ENCODE peak calls at places on chromosomes 5 and 9, in five cellular contexts. One of them, this sample, is unnamed.
A peak's percentile ranks its signal among the peaks of the same experiment; 100 is the strongest.

GRCh38 chr5:14204785-14205321 is 61.7 kb downstream of the TRIO start:
- DNase-seq in left lung: no peak
- DNase-seq in dorsolateral prefrontal cortex: no peak
- DNase-seq in A549: peak; percentile 49
- DNase-seq in IMR-90: peak; percentile 82
- DNase-seq in this sample: no peak

GRCh38 chr9:504921-505821 is 290.5 kb downstream of the DOCK8 start:
- DNase-seq in left lung: peak; percentile 85
- DNase-seq in dorsolateral prefrontal cortex: peak; percentile 13
- DNase-seq in A549: peak; percentile 47
- DNase-seq in IMR-90: no peak
- DNase-seq in this sample: peak; percentile 3

GRCh38 chr9:133280387-133280786 is 5.4 kb upstream of the ABO start:
- DNase-seq in left lung: no peak
- DNase-seq in dorsolateral prefrontal cortex: no peak
- DNase-seq in A549: no peak
- DNase-seq in IMR-90: no peak
- DNase-seq in this sample: no peak

GRCh38 chr5:179114756-179115155 is 54.6 kb downstream of the ZNF354C start:
- DNase-seq in left lung: no peak
- DNase-seq in dorsolateral prefrontal cortex: no peak
- DNase-seq in A549: no peak
- DNase-seq in IMR-90: no peak
- DNase-seq in this sample: no peak

GRCh38 chr9:74771262-74771585 is 116.5 kb downstream of the TRPM6 start:
- DNase-seq in left lung: no peak
- DNase-seq in dorsolateral prefrontal cortex: no peak
- DNase-seq in A549: no peak
- DNase-seq in IMR-90: no peak
- DNase-seq in this sample: no peak

GRCh38 chr5:132423443-132423898 is 54.0 kb downstream of the SLC22A5 start:
- DNase-seq in left lung: no peak
- DNase-seq in dorsolateral prefrontal cortex: no peak
- DNase-seq in A549: no peak
- DNase-seq in IMR-90: no peak
- DNase-seq in this sample: no peak

GRCh38 chr5:54785729-54786548 is 199.5 kb downstream of the ESM1 start:
- DNase-seq in left lung: peak; percentile 47
- DNase-seq in dorsolateral prefrontal cortex: peak; percentile 84
- DNase-seq in A549: no peak
- DNase-seq in IMR-90: peak; percentile 21
- DNase-seq in this sample: no peak

GRCh38 chr5:147460380-147460779 is 49.5 kb downstream of the DPYSL3 start:
- DNase-seq in left lung: no peak
- DNase-seq in dorsolateral prefrontal cortex: no peak
- DNase-seq in A549: no peak
- DNase-seq in IMR-90: no peak
- DNase-seq in this sample: no peak

GRCh38 chr9:68981825-68982224 is 32.1 kb downstream of the PRKACG start:
- DNase-seq in left lung: no peak
- DNase-seq in dorsolateral prefrontal cortex: no peak
- DNase-seq in A549: no peak
- DNase-seq in IMR-90: no peak
- DNase-seq in this sample: no peak

GRCh38 chr9:38024036-38024681 is 44.9 kb downstream of the SHB start:
- DNase-seq in left lung: no peak
- DNase-seq in dorsolateral prefrontal cortex: no peak
- DNase-seq in A549: no peak
- DNase-seq in IMR-90: peak; percentile 94
- DNase-seq in this sample: no peak

GRCh38 chr9:38026840-38027527 is 42.0 kb downstream of the SHB start:
- DNase-seq in left lung: no peak
- DNase-seq in dorsolateral prefrontal cortex: no peak
- DNase-seq in A549: no peak
- DNase-seq in IMR-90: no peak
- DNase-seq in this sample: no peak

GRCh38 chr9:38023661-38024035 is 45.4 kb downstream of the SHB start:
- DNase-seq in left lung: no peak
- DNase-seq in dorsolateral prefrontal cortex: no peak
- DNase-seq in A549: no peak
- DNase-seq in IMR-90: no peak
- DNase-seq in this sample: no peak

GRCh38 chr9:38026021-38026809 is 42.8 kb downstream of the SHB start:
- DNase-seq in left lung: no peak
- DNase-seq in dorsolateral prefrontal cortex: no peak
- DNase-seq in A549: peak; percentile 62
- DNase-seq in IMR-90: peak; percentile 98
- DNase-seq in this sample: no peak

DNA sequence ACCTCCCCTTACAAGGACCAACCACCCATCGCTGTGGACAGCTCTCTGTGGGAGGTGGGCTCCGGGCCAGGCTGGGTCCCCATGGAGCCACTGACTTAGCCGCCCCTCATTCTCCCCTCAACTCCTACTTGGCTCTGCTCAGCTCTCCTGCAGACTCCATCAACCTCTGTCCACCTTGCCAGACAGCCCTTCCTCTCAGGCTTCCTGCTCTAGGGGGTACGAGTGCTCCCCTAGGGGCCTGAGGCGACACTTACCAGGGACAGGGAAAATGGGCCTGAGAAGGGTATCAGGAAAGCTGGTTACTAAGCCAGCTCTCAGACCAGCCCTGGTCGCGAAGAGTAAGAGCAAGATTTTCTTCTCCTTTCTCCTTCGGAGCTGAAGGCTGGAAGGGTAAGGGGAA is 43.9 kb downstream of the SHB start:
- DNase-seq in left lung: no peak
- DNase-seq in dorsolateral prefrontal cortex: no peak
- DNase-seq in A549: no peak
- DNase-seq in IMR-90: no peak
- DNase-seq in this sample: no peak
- TF ChIP-seq CTCF in left lung: no peak
- TF ChIP-seq CTCF in dorsolateral prefrontal cortex: no peak
- TF ChIP-seq CTCF in A549: no peak
- TF ChIP-seq CTCF in IMR-90: peak; percentile 13
- TF ChIP-seq CTCF in this sample: no peak

DNA sequence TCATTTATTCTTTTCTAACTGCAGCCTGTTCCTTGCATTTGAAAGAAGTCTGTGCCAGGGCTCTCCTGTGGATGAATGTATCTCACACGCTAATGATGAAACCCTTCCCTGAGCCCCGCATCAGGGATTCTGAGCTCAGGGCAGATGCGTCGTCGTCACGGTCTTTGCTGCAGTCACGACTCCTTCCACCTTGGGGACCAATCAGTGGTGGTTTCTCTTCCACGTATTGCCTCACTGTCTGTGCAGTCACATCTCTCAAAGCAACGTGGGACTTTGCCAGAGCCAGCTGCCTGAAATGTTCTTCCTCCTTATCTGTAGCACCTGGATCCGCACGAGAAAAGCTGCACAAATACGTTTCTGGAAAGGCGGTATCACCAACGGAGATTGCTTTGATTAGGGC is 13.9 kb upstream of the UBE2QL1 start:
- DNase-seq in left lung: no peak
- DNase-seq in dorsolateral prefrontal cortex: no peak
- DNase-seq in A549: no peak
- DNase-seq in IMR-90: no peak
- DNase-seq in this sample: no peak
- H3K27ac ChIP-seq in left lung: no peak overlapping the region
- H3K27ac ChIP-seq in dorsolateral prefrontal cortex: no peak overlapping the region
- H3K27ac ChIP-seq in A549: no peak overlapping the region
- H3K27ac ChIP-seq in IMR-90: no peak overlapping the region
- H3K27ac ChIP-seq in this sample: no peak overlapping the region

GRCh38 chr9:3506164-3506563 is 19.6 kb downstream of the RFX3 start:
- DNase-seq in left lung: no peak
- DNase-seq in dorsolateral prefrontal cortex: no peak
- DNase-seq in A549: no peak
- DNase-seq in IMR-90: no peak
- DNase-seq in this sample: no peak
- TF ChIP-seq CTCF in left lung: no peak
- TF ChIP-seq CTCF in dorsolateral prefrontal cortex: no peak
- TF ChIP-seq CTCF in A549: no peak
- TF ChIP-seq CTCF in IMR-90: no peak
- TF ChIP-seq CTCF in this sample: no peak

GRCh38 chr5:140186155-140186753 is 11.3 kb downstream of the CYSTM1 start:
- DNase-seq in left lung: no peak
- DNase-seq in dorsolateral prefrontal cortex: no peak
- DNase-seq in A549: no peak
- DNase-seq in IMR-90: no peak
- DNase-seq in this sample: no peak
- H3K27ac ChIP-seq in left lung: peak overlapping the region; percentile 16
- H3K27ac ChIP-seq in dorsolateral prefrontal cortex: no peak overlapping the region
- H3K27ac ChIP-seq in A549: no peak overlapping the region
- H3K27ac ChIP-seq in IMR-90: no peak overlapping the region
- H3K27ac ChIP-seq in this sample: no peak overlapping the region

This sample was measured in CD8-positive, alpha-beta T cell.